ENCODE peak calls at places on chromosomes 7 and 10, in six cellular contexts. I is body of pancreas, Y is neural crest cell, X is fibroblast of pulmonary artery, U is PC-9, J is GM13977. V is an unnamed sample.

GRCh38 chr7:88462799-88463198 is 156.1 kb upstream of the STEAP4 start:
- DNase-seq in Y (no peak), U (no peak), X (no peak), I (no peak), J (no peak), V (no peak)

GRCh38 chr7:19203686-19204085 is 58.5 kb upstream of the FERD3L start:
- DNase-seq in J (no peak), Y (no peak), U (no peak), I (no peak), X (no peak), V (no peak)

GRCh38 chr10:62554632-62555199 is 180.5 kb downstream of the ZNF365 start:
- DNase-seq in X (peak), U (no peak), J (peak), Y (no peak), I (no peak), V (no peak)

GRCh38 chr10:62268027-62268398 is 631 bp downstream of the RTKN2 start:
- DNase-seq in X (no peak), J (no peak), U (no peak), I (peak), Y (peak), V (no peak)

GRCh38 chr10:100683004-100683403 is 62.4 kb upstream of the PAX2 start:
- DNase-seq in U (no peak), I (no peak), J (no peak), X (no peak), Y (no peak), V (no peak)

GRCh38 chr7:15783971-15784693 is 97.6 kb upstream of the MEOX2 start:
- DNase-seq in X (no peak), U (no peak), I (no peak), Y (peak), J (no peak), V (no peak)

GRCh38 chr10:29851241-29851640 is 208.1 kb downstream of the JCAD start:
- DNase-seq in X (no peak), I (no peak), J (no peak), U (no peak), Y (no peak), V (no peak)

GRCh38 chr10:124874-125273 is 10.4 kb upstream of the ZMYND11 start:
- DNase-seq in Y (no peak), I (no peak), J (no peak), X (no peak), U (no peak), V (no peak)

GRCh38 chr7:50721661-50722259 is 60.9 kb downstream of the GRB10 start:
- DNase-seq in Y (no peak), U (no peak), J (no peak), I (peak), X (peak), V (no peak)

GRCh38 chr7:26368542-26368941 is 76.9 kb downstream of the SNX10 start:
- DNase-seq in Y (no peak), U (no peak), J (no peak), I (no peak), X (peak), V (no peak)

GRCh38 chr7:155260498-155260872 is 37.2 kb upstream of the INSIG1 start:
- DNase-seq in J (no peak), X (no peak), I (no peak), U (peak), Y (no peak), V (no peak)

GRCh38 chr10:17144757-17145156 is 15.1 kb upstream of the CUBN start:
- DNase-seq in X (no peak), Y (no peak), J (no peak), U (no peak), I (no peak), V (no peak)

GRCh38 chr7:16889851-16890443 is 8.2 kb upstream of the AGR3 start:
- DNase-seq in X (no peak), I (no peak), Y (no peak), J (no peak), U (no peak), V (no peak)

GRCh38 chr10:48572414-48572813 is 32.5 kb downstream of the ARHGAP22 start:
- DNase-seq in U (no peak), J (no peak), X (peak), Y (no peak), I (no peak), V (no peak)

GRCh38 chr10:91389636-91390512 is 20.3 kb upstream of the HECTD2 start:
- DNase-seq in X (peak), I (no peak), U (no peak), J (peak), Y (no peak), V (no peak)

GRCh38 chr10:128579280-128579679 is 453.1 kb upstream of the MKI67 start:
- DNase-seq in J (no peak), U (no peak), X (no peak), I (no peak), Y (no peak), V (no peak)

GRCh38 chr10:50576245-50576815 is 47.4 kb downstream of the SGMS1 start:
- DNase-seq in J (no peak), I (no peak), X (peak), Y (no peak), U (peak), V (no peak)

GRCh38 chr7:111138196-111138569 is 47.3 kb downstream of the LRRN3 start:
- DNase-seq in J (peak), I (peak), U (peak), X (peak), Y (no peak), V (peak)

GRCh38 chr7:74684473-74684872 is 27.0 kb downstream of the GTF2I start:
- DNase-seq in U (no peak), J (no peak), I (no peak), X (no peak), Y (no peak), V (no peak)

GRCh38 chr7:36312064-36312914 is 77.4 kb upstream of the ANLN start:
- DNase-seq in Y (no peak), I (peak), J (peak), X (no peak), U (no peak), V (no peak)

GRCh38 chr10:88227342-88228018 is 355.6 kb downstream of the RNLS start:
- DNase-seq in Y (no peak), U (no peak), X (peak), I (peak), J (no peak), V (no peak)

GRCh38 chr7:106717997-106718871 is 57.3 kb upstream of the CCDC71L start:
- DNase-seq in I (no peak), J (peak), X (peak), Y (no peak), U (peak), V (peak)

GRCh38 chr10:71726673-71727428 is 7.3 kb upstream of the C10orf105 start:
- DNase-seq in X (no peak), Y (no peak), U (no peak), J (peak), I (no peak), V (no peak)

GRCh38 chr7:114141415-114141814 is 222.6 kb upstream of the PPP1R3A start:
- DNase-seq in J (no peak), U (no peak), I (no peak), X (no peak), Y (no peak), V (no peak)

GRCh38 chr7:158369290-158369689 is 218.3 kb downstream of the PTPRN2 start:
- DNase-seq in Y (no peak), X (no peak), U (no peak), J (no peak), I (no peak), V (no peak)

GRCh38 chr7:80660939-80661338 is 22.5 kb downstream of the CD36 start:
- DNase-seq in J (no peak), X (no peak), I (no peak), U (no peak), Y (no peak), V (no peak)
- TF ChIP-seq CTCF in J (no peak), X (no peak), I (no peak), U (no peak), Y (no peak), V (no peak)

GRCh38 chr10:6649107-6649720 is 69.1 kb upstream of the PRKCQ start:
- DNase-seq in J (no peak), X (no peak), Y (no peak), U (no peak), I (no peak), V (no peak)
- TF ChIP-seq CTCF in J (no peak), X (no peak), Y (no peak), U (no peak), I (no peak), V (no peak)

GRCh38 chr10:9301148-9301547 is 1246.7 kb downstream of the GATA3 start:
- DNase-seq in I (no peak), J (no peak), U (no peak), Y (no peak), X (peak), V (no peak)

GRCh38 chr10:9305018-9305655 is 1250.6 kb downstream of the GATA3 start:
- DNase-seq in X (peak), I (no peak), U (peak), Y (no peak), J (no peak), V (no peak)

GRCh38 chr10:9299966-9300365 is 1245.5 kb downstream of the GATA3 start:
- DNase-seq in I (no peak), Y (no peak), J (no peak), X (no peak), U (no peak), V (no peak)

GRCh38 chr10:9301554-9301953 is 1247.1 kb downstream of the GATA3 start:
- DNase-seq in Y (no peak), U (peak), J (no peak), X (no peak), I (no peak), V (no peak)

DNA sequence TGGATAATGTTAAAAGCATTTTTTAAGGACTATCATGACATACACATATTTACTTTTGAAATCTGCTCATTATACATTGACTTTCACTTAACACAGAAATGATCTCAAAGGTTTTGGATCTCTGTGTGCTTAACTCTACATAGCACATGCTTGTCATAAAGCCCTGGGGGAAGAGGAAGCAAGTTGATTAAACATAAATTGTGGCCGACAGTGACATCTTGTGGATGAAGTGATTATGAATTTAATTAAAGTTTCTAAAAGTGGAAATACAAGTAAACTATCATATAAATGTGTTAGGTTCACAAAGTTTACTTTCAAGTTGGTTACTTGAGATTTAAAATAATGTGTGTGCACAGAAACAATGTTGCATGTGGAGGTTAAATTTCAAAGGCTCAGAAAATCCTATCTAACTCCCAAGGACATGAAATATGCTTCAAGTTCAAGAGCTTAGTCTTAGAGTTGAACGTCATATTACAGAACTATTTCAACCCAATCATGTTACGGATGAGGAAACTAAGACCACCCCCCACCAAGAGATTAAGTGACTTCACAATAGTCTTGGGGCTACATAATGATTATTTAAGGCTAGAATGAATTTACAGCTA is 1247.8 kb downstream of the GATA3 start:
- DNase-seq in U (peak), J (peak), I (no peak), Y (no peak), X (peak), V (no peak)
- TF ChIP-seq CTCF in U (peak), J (peak), I (no peak), Y (peak), X (peak), V (no peak)

DNA sequence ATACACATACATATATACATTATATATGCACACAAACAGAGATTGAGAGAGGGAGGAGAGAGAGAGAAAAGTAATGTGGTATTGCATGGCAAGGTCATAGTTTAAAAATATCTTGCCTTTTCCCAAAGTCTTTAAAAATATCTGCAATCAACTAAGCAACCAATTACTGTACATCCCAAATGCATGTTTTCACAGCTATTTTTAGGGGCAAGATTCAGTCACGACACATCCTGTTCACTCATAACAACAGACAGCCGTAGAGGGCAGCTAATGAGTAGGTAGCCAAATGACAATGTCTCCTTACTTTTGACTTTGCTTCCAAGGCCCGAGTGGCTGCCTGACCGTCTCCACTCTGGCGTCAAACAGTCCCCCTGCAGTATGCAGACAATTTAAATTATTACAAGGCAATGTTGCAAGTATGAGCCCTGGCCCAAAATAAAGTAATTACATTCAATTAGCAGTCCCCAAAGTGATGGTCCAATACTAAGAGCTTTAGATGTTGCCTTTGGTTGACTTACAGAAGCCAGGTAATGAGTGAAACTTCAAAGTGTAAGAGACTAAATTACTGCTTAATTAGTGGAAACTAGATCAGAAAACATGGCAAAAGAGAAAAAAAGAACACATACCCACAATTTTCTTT is 162.9 kb downstream of the MBL2 start:
- DNase-seq in X (no peak), Y (no peak), J (no peak), U (no peak), I (no peak), V (no peak)
- TF ChIP-seq CTCF in X (no peak), Y (no peak), J (no peak), U (no peak), I (no peak), V (no peak)

DNA sequence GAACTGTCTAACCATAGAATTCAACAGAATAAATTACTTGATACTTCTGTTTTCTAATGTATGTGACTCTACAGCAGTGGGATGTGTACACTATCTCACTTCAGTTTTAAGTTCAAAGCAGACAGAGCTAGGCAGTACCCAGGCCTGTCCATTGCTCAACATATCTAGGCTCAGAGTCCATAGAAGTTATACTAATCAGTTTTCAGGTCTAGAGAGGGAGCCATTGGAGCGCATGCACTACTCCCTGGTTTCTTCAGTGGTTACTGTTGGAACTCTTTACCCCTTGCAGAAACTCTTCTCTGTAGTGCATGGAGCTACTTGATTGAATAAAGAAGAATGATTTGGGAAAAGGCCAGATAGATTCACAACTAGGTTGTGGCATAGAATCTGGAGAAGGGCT is 4.4 kb downstream of the CD36 start:
- DNase-seq in U (no peak), J (no peak), I (no peak), X (no peak), Y (no peak), V (no peak)
- TF ChIP-seq CTCF in U (no peak), J (no peak), I (no peak), X (no peak), Y (no peak), V (no peak)

DNA sequence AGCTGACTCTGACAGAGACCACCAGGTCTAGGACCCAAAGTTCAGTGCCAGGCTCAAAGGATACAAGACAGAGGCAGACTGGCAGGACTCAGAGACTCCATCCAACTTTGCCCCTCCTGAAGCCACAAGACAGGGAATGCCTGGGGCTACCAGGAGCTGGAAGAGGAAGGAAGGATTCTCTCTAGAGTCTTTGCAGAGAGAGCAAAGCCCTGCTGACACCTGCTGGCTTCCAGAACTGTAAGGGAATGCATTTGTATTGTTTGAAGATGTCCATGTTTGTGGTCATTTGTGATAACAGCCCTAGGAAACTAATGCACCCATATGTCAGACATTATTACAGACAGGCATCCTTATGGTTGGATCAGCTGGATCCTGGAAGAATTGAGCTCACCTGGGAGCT is 132.3 kb upstream of the C7orf33 start:
- DNase-seq in Y (no peak), X (no peak), U (no peak), I (no peak), J (no peak), V (no peak)
- TF ChIP-seq CTCF in Y (no peak), X (no peak), U (no peak), I (no peak), J (no peak), V (no peak)

GRCh38 chr10:94496010-94496409 is 49.6 kb upstream of the HELLS start:
- DNase-seq in Y (no peak), X (peak), J (peak), U (no peak), I (no peak), V (no peak)

GRCh38 chr10:94496646-94497045 is 48.9 kb upstream of the HELLS start:
- DNase-seq in I (no peak), U (no peak), J (no peak), Y (no peak), X (no peak), V (no peak)

DNA sequence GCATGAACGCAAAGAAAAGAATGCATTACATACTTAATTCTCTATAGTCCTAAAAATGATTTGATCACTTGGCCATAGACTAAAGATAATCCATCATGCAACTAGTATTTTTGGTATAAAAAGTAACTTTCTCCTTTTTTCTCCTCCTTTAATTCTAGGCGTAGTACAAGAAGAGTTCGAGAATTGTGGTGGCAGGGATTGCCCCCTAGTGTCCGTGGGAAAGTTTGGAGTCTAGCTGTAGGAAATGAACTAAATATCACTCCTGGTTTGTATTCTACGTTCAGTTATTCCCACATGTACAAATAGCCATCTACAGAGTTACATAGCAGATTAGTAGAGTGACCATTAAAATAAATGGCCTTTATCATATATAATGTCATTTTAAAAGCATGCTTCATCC is 45.5 kb upstream of the HELLS start:
- DNase-seq in Y (no peak), U (no peak), X (peak), J (no peak), I (no peak), V (no peak)
- TF ChIP-seq CTCF in Y (peak), U (peak), X (peak), J (peak), I (no peak), V (no peak)

V was measured in thoracic aorta.